ENCODE peak calls at places on chromosomes 13 and 19, in four cellular contexts. One of them, this sample, is unnamed.

GRCh38 chr13:112892759-112893569 is 76.0 kb upstream of the MCF2L start:
- DNase-seq in fibroblast of lung: no peak
- DNase-seq in fibroblast of the aortic adventitia: no peak
- DNase-seq in neural crest cell: no peak
- DNase-seq in this sample: peak

GRCh38 chr13:57123660-57124059 is 17.1 kb upstream of the PRR20A start:
- DNase-seq in fibroblast of lung: peak
- DNase-seq in fibroblast of the aortic adventitia: no peak
- DNase-seq in neural crest cell: no peak
- DNase-seq in this sample: no peak

GRCh38 chr13:87671031-87671823 is at the start of gene SLITRK5:
- DNase-seq in neural crest cell: peak
- DNase-seq in fibroblast of lung: peak
- DNase-seq in fibroblast of the aortic adventitia: peak
- DNase-seq in this sample: no peak

GRCh38 chr13:41284512-41285288 is 21.3 kb upstream of the MTRF1 start:
- DNase-seq in fibroblast of lung: peak
- DNase-seq in fibroblast of the aortic adventitia: peak
- DNase-seq in neural crest cell: no peak
- DNase-seq in this sample: peak

GRCh38 chr13:24997367-24997967 is 98.5 kb upstream of the PABPC3 start:
- DNase-seq in fibroblast of the aortic adventitia: peak
- DNase-seq in fibroblast of lung: peak
- DNase-seq in neural crest cell: peak
- DNase-seq in this sample: peak

GRCh38 chr19:45069056-45069455 is 7.2 kb downstream of the ZNF296 start:
- DNase-seq in fibroblast of lung: peak
- DNase-seq in neural crest cell: no peak
- DNase-seq in fibroblast of the aortic adventitia: peak
- DNase-seq in this sample: no peak

GRCh38 chr19:648305-648704 is 8.6 kb downstream of the FGF22 start:
- DNase-seq in neural crest cell: no peak
- DNase-seq in fibroblast of the aortic adventitia: no peak
- DNase-seq in fibroblast of lung: no peak
- DNase-seq in this sample: no peak

GRCh38 chr13:75316427-75316826 is 165.5 kb downstream of the TBC1D4 start:
- DNase-seq in fibroblast of lung: peak
- DNase-seq in fibroblast of the aortic adventitia: peak
- DNase-seq in neural crest cell: no peak
- DNase-seq in this sample: no peak

GRCh38 chr13:113774177-113775107 is 15.4 kb downstream of the TMEM255B start:
- DNase-seq in neural crest cell: no peak
- DNase-seq in fibroblast of lung: peak
- DNase-seq in fibroblast of the aortic adventitia: peak
- DNase-seq in this sample: no peak

GRCh38 chr19:9435279-9436268 is at the start of gene ZNF266:
- DNase-seq in fibroblast of the aortic adventitia: peak
- DNase-seq in fibroblast of lung: peak
- DNase-seq in neural crest cell: peak
- DNase-seq in this sample: peak

GRCh38 chr13:102812616-102813287 is 13.8 kb downstream of the BIVM start:
- DNase-seq in neural crest cell: no peak
- DNase-seq in fibroblast of the aortic adventitia: peak
- DNase-seq in fibroblast of lung: peak
- DNase-seq in this sample: no peak

GRCh38 chr13:36420437-36420891 is 11.8 kb upstream of the CCNA1 start:
- DNase-seq in neural crest cell: peak
- DNase-seq in fibroblast of lung: peak
- DNase-seq in fibroblast of the aortic adventitia: peak
- DNase-seq in this sample: peak

GRCh38 chr19:33517922-33518321 is 3.7 kb downstream of the PEPD start:
- DNase-seq in fibroblast of lung: no peak
- DNase-seq in neural crest cell: no peak
- DNase-seq in fibroblast of the aortic adventitia: no peak
- DNase-seq in this sample: no peak

GRCh38 chr19:20503536-20503935 is 62.0 kb downstream of the ZNF737 start:
- DNase-seq in neural crest cell: no peak
- DNase-seq in fibroblast of the aortic adventitia: peak
- DNase-seq in fibroblast of lung: peak
- DNase-seq in this sample: no peak

GRCh38 chr19:49473868-49474544 is at the start of gene FLT3LG:
- DNase-seq in fibroblast of the aortic adventitia: peak
- DNase-seq in neural crest cell: peak
- DNase-seq in fibroblast of lung: peak
- DNase-seq in this sample: peak

GRCh38 chr19:1082165-1082927 is 12.8 kb downstream of the POLR2E start:
- DNase-seq in neural crest cell: peak
- DNase-seq in fibroblast of the aortic adventitia: peak
- DNase-seq in fibroblast of lung: peak
- DNase-seq in this sample: no peak

GRCh38 chr19:709965-710714 is 1.4 kb downstream of the PALM start:
- DNase-seq in neural crest cell: no peak
- DNase-seq in fibroblast of lung: no peak
- DNase-seq in fibroblast of the aortic adventitia: peak
- DNase-seq in this sample: no peak

GRCh38 chr13:30319703-30320102 is 12.4 kb upstream of the KATNAL1 start:
- DNase-seq in fibroblast of lung: peak
- DNase-seq in neural crest cell: no peak
- DNase-seq in fibroblast of the aortic adventitia: peak
- DNase-seq in this sample: no peak

GRCh38 chr13:97977376-97977705 is 23.9 kb downstream of the IPO5 start:
- DNase-seq in fibroblast of lung: peak
- DNase-seq in fibroblast of the aortic adventitia: peak
- DNase-seq in neural crest cell: no peak
- DNase-seq in this sample: no peak

DNA sequence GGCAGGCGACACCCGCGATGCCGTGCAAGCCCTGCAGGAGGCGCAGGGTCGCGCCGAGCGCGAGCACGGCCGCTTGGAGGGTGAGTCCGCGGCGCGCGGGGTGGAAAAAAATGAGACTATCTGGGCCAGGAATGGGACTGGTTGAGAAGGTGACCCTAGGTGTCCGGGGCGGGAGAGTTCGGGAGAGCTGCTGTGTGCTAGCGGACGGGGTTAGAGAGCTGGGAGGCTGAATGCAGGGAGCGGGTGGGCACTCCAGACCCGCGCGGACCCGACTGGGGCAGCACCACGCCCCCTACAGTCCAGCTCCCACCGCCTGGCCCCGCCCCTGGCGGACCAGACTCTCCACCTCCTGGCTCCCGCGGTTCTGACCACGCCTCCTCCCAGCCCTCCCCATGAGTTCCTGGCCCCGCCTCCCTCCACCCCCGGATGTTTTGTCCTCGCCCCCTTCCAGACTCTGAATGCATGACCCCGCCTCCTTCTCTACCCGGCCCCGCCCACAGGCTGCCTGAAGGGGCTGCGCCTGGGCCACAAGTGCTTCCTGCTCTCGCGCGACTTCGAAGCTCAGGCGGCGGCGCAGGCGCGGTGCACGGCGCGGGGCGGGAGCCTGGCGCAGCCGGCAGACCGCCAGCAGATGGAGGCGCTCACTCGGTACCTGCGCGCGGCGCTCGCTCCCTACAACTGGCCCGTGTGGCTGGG is 1.5 kb downstream of the CLEC11A start:
- DNase-seq in fibroblast of lung: peak
- DNase-seq in neural crest cell: peak
- DNase-seq in fibroblast of the aortic adventitia: peak
- DNase-seq in this sample: peak
- TF ChIP-seq CTCF in fibroblast of lung: peak
- TF ChIP-seq CTCF in neural crest cell: peak
- TF ChIP-seq CTCF in fibroblast of the aortic adventitia: peak
- TF ChIP-seq CTCF in this sample: peak

GRCh38 chr13:77026255-77026782 is 640 bp downstream of the FBXL3 start:
- DNase-seq in fibroblast of the aortic adventitia: peak
- DNase-seq in neural crest cell: peak
- DNase-seq in fibroblast of lung: peak
- DNase-seq in this sample: peak
- TF ChIP-seq CTCF in fibroblast of the aortic adventitia: no peak
- TF ChIP-seq CTCF in neural crest cell: no peak
- TF ChIP-seq CTCF in fibroblast of lung: no peak
- TF ChIP-seq CTCF in this sample: no peak

GRCh38 chr13:106382569-106382968 is 152.9 kb downstream of the EFNB2 start:
- DNase-seq in fibroblast of the aortic adventitia: no peak
- DNase-seq in fibroblast of lung: no peak
- DNase-seq in neural crest cell: no peak
- DNase-seq in this sample: no peak
- TF ChIP-seq CTCF in fibroblast of the aortic adventitia: no peak
- TF ChIP-seq CTCF in fibroblast of lung: no peak
- TF ChIP-seq CTCF in neural crest cell: no peak
- TF ChIP-seq CTCF in this sample: no peak

GRCh38 chr13:109792416-109793090 is 6.2 kb upstream of the IRS2 start:
- DNase-seq in fibroblast of the aortic adventitia: no peak
- DNase-seq in neural crest cell: no peak
- DNase-seq in fibroblast of lung: no peak
- DNase-seq in this sample: no peak

GRCh38 chr13:109789262-109789661 is 2.9 kb upstream of the IRS2 start:
- DNase-seq in fibroblast of lung: no peak
- DNase-seq in fibroblast of the aortic adventitia: no peak
- DNase-seq in neural crest cell: no peak
- DNase-seq in this sample: no peak

GRCh38 chr13:109790071-109790470 is 3.7 kb upstream of the IRS2 start:
- DNase-seq in neural crest cell: no peak
- DNase-seq in fibroblast of the aortic adventitia: no peak
- DNase-seq in fibroblast of lung: no peak
- DNase-seq in this sample: no peak

GRCh38 chr13:109788372-109789195 is 2.2 kb upstream of the IRS2 start:
- DNase-seq in fibroblast of lung: no peak
- DNase-seq in neural crest cell: no peak
- DNase-seq in fibroblast of the aortic adventitia: no peak
- DNase-seq in this sample: no peak

GRCh38 chr13:109790951-109791605 is 4.7 kb upstream of the IRS2 start:
- DNase-seq in fibroblast of lung: peak
- DNase-seq in neural crest cell: peak
- DNase-seq in fibroblast of the aortic adventitia: no peak
- DNase-seq in this sample: no peak
- TF ChIP-seq CTCF in fibroblast of lung: peak
- TF ChIP-seq CTCF in neural crest cell: peak
- TF ChIP-seq CTCF in fibroblast of the aortic adventitia: no peak
- TF ChIP-seq CTCF in this sample: no peak

GRCh38 chr13:31374682-31375081 is 174.9 kb downstream of the B3GLCT start:
- DNase-seq in fibroblast of the aortic adventitia: no peak
- DNase-seq in fibroblast of lung: no peak
- DNase-seq in neural crest cell: peak
- DNase-seq in this sample: no peak

GRCh38 chr13:31369213-31369612 is 169.4 kb downstream of the B3GLCT start:
- DNase-seq in fibroblast of the aortic adventitia: peak
- DNase-seq in fibroblast of lung: peak
- DNase-seq in neural crest cell: no peak
- DNase-seq in this sample: no peak

GRCh38 chr13:31367410-31367809 is 167.6 kb downstream of the B3GLCT start:
- DNase-seq in fibroblast of lung: no peak
- DNase-seq in fibroblast of the aortic adventitia: no peak
- DNase-seq in neural crest cell: no peak
- DNase-seq in this sample: no peak

GRCh38 chr13:31377946-31378345 is 178.2 kb downstream of the B3GLCT start:
- DNase-seq in fibroblast of the aortic adventitia: no peak
- DNase-seq in neural crest cell: no peak
- DNase-seq in fibroblast of lung: no peak
- DNase-seq in this sample: no peak

GRCh38 chr13:31372454-31372853 is 172.7 kb downstream of the B3GLCT start:
- DNase-seq in fibroblast of lung: no peak
- DNase-seq in neural crest cell: no peak
- DNase-seq in fibroblast of the aortic adventitia: no peak
- DNase-seq in this sample: no peak
- TF ChIP-seq CTCF in fibroblast of lung: no peak
- TF ChIP-seq CTCF in neural crest cell: no peak
- TF ChIP-seq CTCF in fibroblast of the aortic adventitia: no peak
- TF ChIP-seq CTCF in this sample: no peak

GRCh38 chr19:17829855-17830566 is 8.7 kb upstream of the INSL3 start:
- DNase-seq in fibroblast of the aortic adventitia: peak
- DNase-seq in fibroblast of lung: peak
- DNase-seq in neural crest cell: peak
- DNase-seq in this sample: no peak
- TF ChIP-seq CTCF in fibroblast of the aortic adventitia: no peak
- TF ChIP-seq CTCF in fibroblast of lung: no peak
- TF ChIP-seq CTCF in neural crest cell: no peak
- TF ChIP-seq CTCF in this sample: no peak

DNA sequence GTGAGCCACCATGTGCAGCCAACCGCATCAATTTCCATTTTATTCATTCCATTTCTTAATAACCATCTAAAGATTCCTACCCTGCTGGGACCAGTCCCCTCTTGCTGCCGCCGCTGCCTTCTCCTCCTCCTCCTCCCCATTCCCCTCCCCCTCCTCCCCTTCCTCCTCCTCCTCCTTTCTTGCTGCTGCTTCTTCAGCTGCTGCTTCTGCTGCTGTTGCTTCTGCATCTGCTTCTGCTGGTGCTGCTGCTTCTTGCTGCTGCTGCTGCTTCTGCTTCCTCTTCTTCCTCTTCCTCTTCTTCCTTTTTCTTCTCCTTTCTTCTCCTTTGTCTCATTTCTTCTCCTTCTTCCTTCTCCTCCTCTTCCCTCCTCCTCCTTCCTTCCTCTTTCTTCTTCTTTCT is 20.0 kb upstream of the SPRYD7 start:
- DNase-seq in fibroblast of the aortic adventitia: no peak
- DNase-seq in neural crest cell: no peak
- DNase-seq in fibroblast of lung: no peak
- DNase-seq in this sample: no peak
- TF ChIP-seq CTCF in fibroblast of the aortic adventitia: no peak
- TF ChIP-seq CTCF in neural crest cell: no peak
- TF ChIP-seq CTCF in fibroblast of lung: no peak
- TF ChIP-seq CTCF in this sample: no peak